ENCODE peak calls at places on chromosomes 1 and 21, in five cellular contexts. L is stomach, G is transverse colon, Y is sigmoid colon, W is ovary. B is an unnamed sample. For H3K27me3 and H3K4me1, the result is how much of the 10 kb centered on the place peaks cover.

GRCh38 chr21:45530423-45531113 is 11.7 kb downstream of the SLC19A1 start:
- DNase-seq in L (peak), G (peak), Y (peak), W (peak), B (no peak)

GRCh38 chr1:145960468-145961108 is 2.8 kb upstream of the LIX1L start:
- DNase-seq in L (peak), Y (peak), W (peak), G (peak), B (no peak)

GRCh38 chr1:47416319-47417128 is 439 bp downstream of the FOXE3 start:
- DNase-seq in L (no peak), Y (no peak), W (no peak), G (no peak), B (no peak)

GRCh38 chr1:145740269-145740668 is 21.0 kb downstream of the CD160 start:
- DNase-seq in L (no peak), Y (no peak), W (no peak), G (no peak), B (no peak)

GRCh38 chr1:154465621-154466020 is 36.4 kb upstream of the TDRD10 start:
- DNase-seq in G (no peak), L (no peak), W (no peak), Y (peak), B (no peak)

GRCh38 chr1:21906173-21907078 is 30.7 kb downstream of the HSPG2 start:
- DNase-seq in W (peak), L (no peak), Y (peak), G (no peak), B (peak)

GRCh38 chr1:245583081-245583480 is 428.3 kb downstream of the KIF26B start:
- DNase-seq in Y (no peak), G (no peak), L (no peak), W (no peak), B (no peak)

GRCh38 chr1:53653631-53654030 is 85.3 kb downstream of the GLIS1 start:
- DNase-seq in L (no peak), G (no peak), W (no peak), Y (no peak), B (no peak)

GRCh38 chr21:26614251-26614650 is 41.2 kb upstream of the CYYR1 start:
- DNase-seq in L (no peak), G (no peak), W (no peak), Y (no peak), B (no peak)
- TF ChIP-seq EP300 in L (no peak), G (no peak), W (no peak), Y (no peak), B (no peak)

DNA sequence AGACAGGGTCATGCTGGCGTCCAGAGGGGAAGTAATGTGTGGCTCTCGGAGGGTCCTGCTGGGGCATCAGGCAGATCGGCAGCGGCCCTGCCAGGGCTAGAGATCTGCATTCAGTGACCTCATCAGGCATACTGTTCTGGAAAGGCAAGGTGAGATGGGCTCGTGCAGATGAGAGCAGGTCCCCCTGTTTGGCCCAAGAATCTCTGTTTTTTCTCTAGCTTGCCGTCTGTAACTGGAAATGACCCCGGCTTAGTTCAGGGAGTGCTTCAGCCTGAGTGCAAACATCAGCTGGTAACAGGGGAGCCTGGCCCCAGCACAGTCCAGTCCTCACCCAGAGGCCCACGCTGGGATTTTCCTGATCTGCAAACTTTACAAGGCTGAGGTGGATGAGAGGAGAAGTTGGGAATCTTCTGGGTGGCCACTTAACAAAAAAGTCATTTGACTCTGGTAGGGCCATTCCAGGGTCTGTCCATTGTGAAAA is 2.1 kb downstream of the FAM163A start:
- DNase-seq in W (no peak), L (no peak), Y (no peak), G (no peak), B (no peak)
- H3K27me3 ChIP-seq in W (under half), L (under half), Y (half or more), G (half or more), B (under half)

GRCh38 chr1:58815680-58816071 is 31.8 kb upstream of the JUN start:
- DNase-seq in W (no peak), G (peak), Y (no peak), L (no peak), B (no peak)
- H3K4me1 ChIP-seq in W (under half), G (under half), Y (under half), L (under half), B (under half)

GRCh38 chr1:221074325-221074724 is 195.1 kb downstream of the HLX start:
- DNase-seq in G (no peak), L (no peak), W (no peak), Y (no peak), B (no peak)

GRCh38 chr1:221071761-221072160 is 192.5 kb downstream of the HLX start:
- DNase-seq in G (no peak), L (no peak), Y (no peak), W (no peak), B (no peak)

GRCh38 chr1:221072214-221072613 is 193.0 kb downstream of the HLX start:
- DNase-seq in L (no peak), Y (no peak), G (no peak), W (no peak), B (no peak)

GRCh38 chr1:221069956-221070355 is 190.7 kb downstream of the HLX start:
- DNase-seq in L (no peak), Y (no peak), G (no peak), W (no peak), B (no peak)

DNA sequence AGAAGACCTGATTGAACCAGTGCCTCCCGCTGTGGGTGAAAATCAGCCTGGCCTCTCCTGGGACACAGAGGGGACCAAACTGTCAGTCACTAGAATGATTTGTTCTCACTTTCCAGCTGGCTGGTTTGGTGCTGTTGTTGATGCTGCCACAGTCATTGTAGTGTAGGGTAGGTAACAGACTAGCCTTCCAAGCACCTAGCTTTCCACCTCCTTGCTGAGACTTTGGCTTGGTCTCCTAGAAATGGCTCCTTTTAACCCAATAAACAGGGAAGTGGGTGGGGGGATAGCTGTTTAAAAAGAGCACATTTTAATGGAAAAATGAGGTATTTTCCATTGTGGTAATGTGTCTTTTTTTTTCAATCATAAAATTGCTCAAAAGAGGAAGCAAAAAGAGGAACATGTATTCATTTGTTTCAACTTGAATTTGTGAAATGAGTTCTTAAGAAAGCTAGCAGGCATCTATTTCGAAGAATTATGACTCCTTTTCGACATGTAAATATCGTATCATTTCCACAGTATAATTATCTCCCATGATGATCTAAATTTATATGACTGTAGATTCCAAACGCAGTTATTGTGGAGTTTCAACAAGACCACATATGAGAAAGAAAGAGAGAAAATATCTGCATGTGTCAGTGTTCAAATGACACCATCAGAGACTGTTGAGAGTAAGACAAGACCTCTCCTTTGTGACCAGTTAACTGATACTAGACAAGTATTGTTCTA is 190.1 kb downstream of the HLX start:
- DNase-seq in G (no peak), W (no peak), L (no peak), Y (no peak), B (no peak)
- TF ChIP-seq EP300 in G (no peak), W (no peak), L (no peak), Y (no peak), B (no peak)

DNA sequence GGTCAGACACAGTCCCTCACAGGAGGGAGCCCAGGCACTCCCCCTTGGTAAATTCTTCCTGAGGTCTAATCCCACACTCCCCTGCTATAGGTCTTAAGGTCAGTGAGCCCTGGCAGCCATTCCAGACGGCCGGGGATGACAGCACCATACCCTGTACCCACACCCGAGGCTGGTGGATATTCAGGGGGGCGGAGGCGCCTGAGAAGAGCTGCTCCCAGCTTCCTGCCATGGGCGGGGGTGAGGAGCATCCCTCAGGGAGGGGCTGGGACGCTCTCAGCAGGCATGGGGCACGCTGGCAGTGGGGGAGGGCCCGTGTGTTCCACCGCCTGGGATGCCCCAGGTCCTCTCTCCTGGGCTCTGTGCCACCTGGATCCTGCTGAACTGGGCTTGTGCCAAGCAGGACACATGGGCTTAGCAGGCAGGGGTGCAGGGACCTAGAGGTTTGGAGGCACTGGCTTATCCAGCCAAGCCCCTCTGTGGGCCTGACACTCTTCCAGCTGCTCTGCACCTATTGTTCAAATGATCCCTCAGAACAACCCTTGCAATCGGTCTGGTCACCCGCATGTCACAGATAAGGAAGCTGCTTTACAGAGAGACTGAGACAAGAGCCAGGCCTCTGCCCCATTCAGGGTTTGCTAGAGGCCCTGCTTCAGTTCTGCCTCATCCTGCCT is 5.7 kb upstream of the ADGRB2 start:
- DNase-seq in G (no peak), W (no peak), L (peak), Y (no peak), B (no peak)
- H3K27me3 ChIP-seq in G (half or more), W (under half), L (under half), Y (under half), B (under half)

GRCh38 chr1:1761504-1762376 is 16.5 kb downstream of the NADK start:
- DNase-seq in Y (no peak), W (no peak), L (no peak), G (no peak), B (no peak)

GRCh38 chr1:1760345-1760650 is 18.0 kb downstream of the NADK start:
- DNase-seq in G (no peak), L (no peak), Y (no peak), W (no peak), B (no peak)

GRCh38 chr1:1759456-1760344 is 18.6 kb downstream of the NADK start:
- DNase-seq in L (peak), G (peak), Y (no peak), W (no peak), B (no peak)

GRCh38 chr1:1758692-1759455 is 19.4 kb downstream of the NADK start:
- DNase-seq in Y (peak), G (peak), L (peak), W (no peak), B (no peak)

GRCh38 chr1:1760715-1761114 is 17.6 kb downstream of the NADK start:
- DNase-seq in G (no peak), W (no peak), Y (no peak), L (no peak), B (no peak)
- H3K4me1 ChIP-seq in G (under half), W (under half), Y (under half), L (under half), B (under half)

GRCh38 chr1:34867421-34867820 is 7.9 kb upstream of the SMIM12 start:
- DNase-seq in G (no peak), L (no peak), W (no peak), Y (no peak), B (no peak)

GRCh38 chr1:34866762-34867109 is 7.2 kb upstream of the SMIM12 start:
- DNase-seq in L (no peak), W (no peak), Y (no peak), G (no peak), B (no peak)

GRCh38 chr1:34870395-34870794 is 10.8 kb upstream of the SMIM12 start:
- DNase-seq in G (no peak), L (no peak), Y (no peak), W (no peak), B (no peak)

GRCh38 chr1:34869754-34870153 is 10.2 kb upstream of the SMIM12 start:
- DNase-seq in W (no peak), G (no peak), Y (no peak), L (no peak), B (no peak)

GRCh38 chr1:34868230-34869049 is 8.9 kb upstream of the SMIM12 start:
- DNase-seq in G (no peak), L (no peak), W (no peak), Y (no peak), B (no peak)
- TF ChIP-seq EP300 in G (no peak), L (no peak), W (no peak), Y (no peak), B (no peak)

DNA sequence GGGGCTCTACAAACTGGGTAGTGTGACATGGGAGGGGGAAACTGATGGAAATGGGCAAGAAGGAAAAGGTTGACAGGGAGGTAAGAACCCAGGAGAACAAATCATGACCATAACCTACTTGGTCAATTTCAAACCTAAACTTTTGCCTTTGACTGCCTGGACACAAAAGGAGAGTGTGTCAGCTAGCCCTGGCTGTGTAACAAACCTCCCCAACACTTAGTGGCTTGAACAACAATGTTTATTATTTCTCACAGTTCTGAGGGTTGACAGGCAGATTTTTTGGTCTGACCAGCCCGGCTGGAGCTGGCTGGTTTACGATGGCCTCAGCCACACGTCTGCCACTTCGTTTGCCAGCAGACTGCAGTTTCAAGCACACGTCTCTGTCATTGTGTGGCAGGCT is 92.5 kb downstream of the WDR4 start:
- DNase-seq in G (no peak), Y (no peak), W (no peak), L (no peak), B (no peak)
- H3K27me3 ChIP-seq in G (under half), Y (under half), W (under half), L (under half), B (under half)

GRCh38 chr1:220219136-220219442 is 53.2 kb downstream of the RAB3GAP2 start:
- DNase-seq in G (no peak), L (no peak), Y (no peak), W (no peak), B (no peak)
- H3K4me1 ChIP-seq in G (under half), L (under half), Y (under half), W (under half), B (half or more)

GRCh38 chr1:61638296-61638695 is 86.6 kb downstream of the TM2D1 start:
- DNase-seq in W (no peak), G (no peak), Y (no peak), L (no peak), B (peak)
- TF ChIP-seq EP300 in W (peak), G (peak), Y (peak), L (peak), B (peak)

B was measured in tibial nerve.